ENCODE peak calls at places on chromosome 14, in nine cellular contexts. Q is T-cell; W is hypothalamus; Z is activated naive CD8-positive, alpha-beta T cell treated with anti-CD3 and anti-CD28 coated beads, Interleukin-2, amount 50 U/mL, for 24 hours; O is stimulated activated CD4-positive, alpha-beta T cell treated with anti-CD3 and anti-CD28 coated beads, Interleukin-12 subunit alpha, Interleukin-12 subunit beta, amount 100 ng/mL, for 4 hours; I is GM04504; P is amniotic stem cell; J is mesothelial cell of epicardium; A is endothelial cell. T is an unnamed sample.
A peak's percentile ranks its signal among the peaks of the same experiment; 100 is the strongest.

GRCh38 chr14:94051115-94051514 is 25.0 kb downstream of the OTUB2 start:
- DNase-seq in Q (no peak), W (peak; percentile 49), Z (no peak), O (no peak), I (no peak), P (peak; percentile 33), J (no peak), A (peak; percentile 30), T (no peak)

GRCh38 chr14:21168055-21168454 is 12.2 kb upstream of the OR5AU1 start:
- DNase-seq in Q (no peak), W (no peak), Z (no peak), O (no peak), I (no peak), P (no peak), J (no peak), A (no peak), T (no peak)

GRCh38 chr14:22280497-22281321 is 308.3 kb downstream of the DAD1 start:
- DNase-seq in Q (no peak), W (no peak), Z (no peak), O (no peak), I (no peak), P (no peak), J (no peak), A (no peak), T (no peak)

GRCh38 chr14:100736269-100737180 is 9.8 kb downstream of the DLK1 start:
- DNase-seq in Q (no peak), W (no peak), Z (no peak), O (no peak), I (no peak), P (no peak), J (no peak), A (no peak), T (no peak)

GRCh38 chr14:50530358-50530757 is 2.0 kb downstream of the MAP4K5 start:
- DNase-seq in Q (no peak), W (no peak), Z (no peak), O (no peak), I (no peak), P (no peak), J (no peak), A (no peak), T (no peak)

GRCh38 chr14:99035712-99036593 is 236.0 kb downstream of the BCL11B start:
- DNase-seq in Q (no peak), W (no peak), Z (no peak), O (no peak), I (peak; percentile 94), P (peak; percentile 70), J (peak; percentile 40), A (peak; percentile 38), T (peak; percentile 10)

GRCh38 chr14:66228267-66228970 is 257.8 kb upstream of the CCDC196 start:
- DNase-seq in Q (no peak), W (no peak), Z (peak; percentile 17), O (no peak), I (no peak), P (no peak), J (no peak), A (no peak), T (no peak)

GRCh38 chr14:72892879-72893635 is 844 bp downstream of the DPF3 start:
- DNase-seq in Q (peak; percentile 10), W (peak; percentile 41), Z (peak; percentile 37), O (peak; percentile 29), I (no peak), P (no peak), J (no peak), A (peak; percentile 41), T (no peak)

GRCh38 chr14:87066221-87066817 is 926.7 kb downstream of the GALC start:
- DNase-seq in Q (no peak), W (no peak), Z (no peak), O (no peak), I (no peak), P (no peak), J (no peak), A (no peak), T (peak; percentile 3)

GRCh38 chr14:70021548-70021947 is 142.3 kb downstream of the SMOC1 start:
- DNase-seq in Q (no peak), W (no peak), Z (no peak), O (no peak), I (no peak), P (no peak), J (no peak), A (no peak), T (no peak)

GRCh38 chr14:62084020-62084419 is 321.8 kb downstream of the SNAPC1 start:
- DNase-seq in Q (no peak), W (peak; percentile 28), Z (no peak), O (no peak), I (no peak), P (no peak), J (no peak), A (no peak), T (no peak)

GRCh38 chr14:36515105-36515593 is 4.9 kb downstream of the NKX2-1 start:
- DNase-seq in Q (no peak), W (no peak), Z (no peak), O (no peak), I (no peak), P (no peak), J (no peak), A (no peak), T (no peak)

GRCh38 chr14:94541234-94541975 is 19.8 kb upstream of the SERPINA4 start:
- DNase-seq in Q (no peak), W (no peak), Z (no peak), O (no peak), I (no peak), P (no peak), J (no peak), A (no peak), T (no peak)

GRCh38 chr14:100879782-100880181 is 23.7 kb downstream of the RTL1 start:
- DNase-seq in Q (no peak), W (no peak), Z (no peak), O (no peak), I (no peak), P (no peak), J (no peak), A (no peak), T (no peak)

GRCh38 chr14:23538785-23539184 is 12.8 kb downstream of the ZFHX2 start:
- DNase-seq in Q (no peak), W (peak; percentile 21), Z (no peak), O (no peak), I (no peak), P (no peak), J (no peak), A (no peak), T (no peak)

GRCh38 chr14:23147676-23148075 is 28.6 kb upstream of the CEBPE start:
- DNase-seq in Q (no peak), W (no peak), Z (no peak), O (no peak), I (no peak), P (no peak), J (no peak), A (no peak), T (no peak)

GRCh38 chr14:96917442-96917963 is 120.3 kb downstream of the VRK1 start:
- DNase-seq in Q (no peak), W (no peak), Z (no peak), O (no peak), I (no peak), P (no peak), J (no peak), A (no peak), T (no peak)

GRCh38 chr14:73743431-73743931 is 29.3 kb upstream of the PNMA1 start:
- DNase-seq in Q (peak; percentile 45), W (no peak), Z (peak; percentile 67), O (peak; percentile 59), I (no peak), P (no peak), J (no peak), A (peak; percentile 65), T (no peak)

GRCh38 chr14:85867450-85867849 is 337.5 kb downstream of the FLRT2 start:
- DNase-seq in Q (no peak), W (no peak), Z (no peak), O (no peak), I (no peak), P (no peak), J (no peak), A (peak; percentile 10), T (no peak)

GRCh38 chr14:21307641-21308040 is 27.8 kb downstream of the RPGRIP1 start:
- DNase-seq in Q (no peak), W (no peak), Z (no peak), O (no peak), I (no peak), P (no peak), J (no peak), A (no peak), T (no peak)

GRCh38 chr14:61113561-61113960 is 132.5 kb downstream of the SLC38A6 start:
- DNase-seq in Q (no peak), W (no peak), Z (no peak), O (no peak), I (no peak), P (no peak), J (no peak), A (no peak), T (no peak)

GRCh38 chr14:80390911-80391310 is 179.6 kb upstream of the DIO2 start:
- DNase-seq in Q (no peak), W (no peak), Z (no peak), O (no peak), I (no peak), P (no peak), J (no peak), A (no peak), T (no peak)

GRCh38 chr14:24401810-24402702 is 3.3 kb downstream of the NYNRIN start:
- DNase-seq in Q (no peak), W (no peak), Z (no peak), O (no peak), I (no peak), P (no peak), J (no peak), A (no peak), T (no peak)

GRCh38 chr14:66403183-66403582 is 83.0 kb upstream of the CCDC196 start:
- DNase-seq in Q (no peak), W (no peak), Z (no peak), O (no peak), I (no peak), P (no peak), J (no peak), A (no peak), T (peak; percentile 40)

GRCh38 chr14:37622231-37622923 is 26.9 kb downstream of the TTC6 start:
- DNase-seq in Q (no peak), W (no peak), Z (no peak), O (no peak), I (no peak), P (no peak), J (no peak), A (peak; percentile 54), T (no peak)

GRCh38 chr14:101599234-101599885 is 38.1 kb downstream of the DIO3 start:
- DNase-seq in Q (no peak), W (no peak), Z (no peak), O (no peak), I (no peak), P (no peak), J (no peak), A (no peak), T (no peak)

GRCh38 chr14:50542941-50543418 is 10.6 kb upstream of the MAP4K5 start:
- DNase-seq in Q (no peak), W (no peak), Z (peak; percentile 32), O (no peak), I (no peak), P (peak; percentile 24), J (no peak), A (peak; percentile 48), T (peak; percentile 77)

GRCh38 chr14:84874436-84874835 is 655.5 kb upstream of the FLRT2 start:
- DNase-seq in Q (no peak), W (no peak), Z (no peak), O (no peak), I (no peak), P (no peak), J (no peak), A (no peak), T (no peak)

GRCh38 chr14:63677891-63678379 is 36.3 kb upstream of the WDR89 start:
- DNase-seq in Q (no peak), W (no peak), Z (no peak), O (no peak), I (peak; percentile 69), P (peak; percentile 1), J (no peak), A (no peak), T (no peak)

GRCh38 chr14:81268016-81268416 is 47.3 kb upstream of the GTF2A1 start:
- DNase-seq in Q (no peak), W (no peak), Z (no peak), O (no peak), I (no peak), P (no peak), J (no peak), A (no peak), T (peak; percentile 13)

GRCh38 chr14:89669209-89669608 is 252.2 kb upstream of the FOXN3 start:
- DNase-seq in Q (no peak), W (peak; percentile 4), Z (peak; percentile 48), O (no peak), I (no peak), P (no peak), J (no peak), A (no peak), T (no peak)

T was measured in HepG2.